ENCODE peak calls at places on chromosomes 2 and 18, in nine cellular contexts. Z is lower leg skin, D is adrenal gland, J is cardiac fibroblast, E is SK-N-SH, L is GM23248, C is foreskin fibroblast, N is tibial nerve, F is upper lobe of left lung. Q is an unnamed sample.

GRCh38 chr18:27413495-27414401 is 228.6 kb upstream of the CHST9 start:
- DNase-seq in Z (peak), D (no peak), J (peak), E (no peak), L (peak), C (peak), N (peak), F (no peak), Q (peak)

GRCh38 chr2:68824831-68825230 is 46.4 kb downstream of the BMP10 start:
- DNase-seq in Z (no peak), D (no peak), J (peak), E (no peak), L (peak), C (peak), N (no peak), F (no peak), Q (no peak)

GRCh38 chr2:45191096-45191863 is 182.0 kb upstream of the SIX2 start:
- DNase-seq in Z (no peak), D (no peak), J (peak), E (peak), L (no peak), C (peak), N (no peak), F (no peak), Q (no peak)

GRCh38 chr2:231102772-231103171 is 22.1 kb downstream of the HTR2B start:
- DNase-seq in Z (no peak), D (no peak), J (peak), E (no peak), L (peak), C (peak), N (no peak), F (no peak), Q (peak)

GRCh38 chr2:11873766-11874165 is 127.3 kb downstream of the LPIN1 start:
- DNase-seq in Z (peak), D (no peak), J (no peak), E (no peak), L (peak), C (peak), N (no peak), F (no peak), Q (peak)

GRCh38 chr2:144132357-144132756 is 387.6 kb downstream of the ZEB2 start:
- DNase-seq in Z (no peak), D (no peak), J (peak), E (no peak), L (peak), C (peak), N (no peak), F (no peak), Q (peak)

GRCh38 chr18:49041677-49042570 is 91.2 kb upstream of the SMAD7 start:
- DNase-seq in Z (no peak), D (peak), J (peak), E (no peak), L (peak), C (peak), N (no peak), F (no peak), Q (peak)

GRCh38 chr2:126244937-126245336 is 411.0 kb upstream of the GYPC start:
- DNase-seq in Z (peak), D (peak), J (peak), E (peak), L (peak), C (no peak), N (peak), F (no peak), Q (peak)

GRCh38 chr2:64133828-64134227 is 10.4 kb downstream of the PELI1 start:
- DNase-seq in Z (no peak), D (no peak), J (peak), E (no peak), L (peak), C (peak), N (no peak), F (no peak), Q (no peak)

GRCh38 chr18:12253517-12254136 is 534 bp upstream of the CIDEA start:
- DNase-seq in Z (no peak), D (no peak), J (no peak), E (no peak), L (no peak), C (peak), N (no peak), F (peak), Q (no peak)

GRCh38 chr2:191115391-191115790 is 35.4 kb downstream of the STAT4 start:
- DNase-seq in Z (no peak), D (no peak), J (peak), E (no peak), L (peak), C (no peak), N (no peak), F (no peak), Q (no peak)

GRCh38 chr2:196274387-196274809 is 103.0 kb upstream of the STK17B start:
- DNase-seq in Z (peak), D (no peak), J (peak), E (no peak), L (peak), C (peak), N (no peak), F (no peak), Q (peak)

GRCh38 chr18:78113445-78113844 is 863.8 kb downstream of the GALR1 start:
- DNase-seq in Z (no peak), D (no peak), J (no peak), E (no peak), L (no peak), C (no peak), N (no peak), F (no peak), Q (no peak)

GRCh38 chr18:55998071-55998522 is 410.1 kb upstream of the TCF4 start:
- DNase-seq in Z (no peak), D (no peak), J (peak), E (peak), L (peak), C (peak), N (no peak), F (peak), Q (peak)

GRCh38 chr2:62339413-62339812 is 143.5 kb downstream of the B3GNT2 start:
- DNase-seq in Z (no peak), D (no peak), J (no peak), E (no peak), L (no peak), C (no peak), N (no peak), F (no peak), Q (no peak)

GRCh38 chr2:9364373-9364772 is 59.0 kb downstream of the ITGB1BP1 start:
- DNase-seq in Z (no peak), D (no peak), J (no peak), E (no peak), L (no peak), C (no peak), N (no peak), F (no peak), Q (peak)

GRCh38 chr2:216694201-216694825 is 1.0 kb downstream of the IGFBP5 start:
- DNase-seq in Z (peak), D (peak), J (peak), E (peak), L (peak), C (peak), N (peak), F (peak), Q (peak)

GRCh38 chr2:76667764-76668163 is 854.4 kb downstream of the LRRTM4 start:
- DNase-seq in Z (no peak), D (no peak), J (no peak), E (peak), L (no peak), C (no peak), N (no peak), F (no peak), Q (no peak)

GRCh38 chr18:39480494-39481245 is 1915.1 kb upstream of the CELF4 start:
- DNase-seq in Z (no peak), D (no peak), J (no peak), E (no peak), L (no peak), C (no peak), N (no peak), F (no peak), Q (peak)

GRCh38 chr2:28576714-28577113 is 80.9 kb downstream of the PLB1 start:
- DNase-seq in Z (no peak), D (no peak), J (no peak), E (no peak), L (no peak), C (no peak), N (no peak), F (no peak), Q (no peak)

GRCh38 chr2:192146069-192147006 is 48.4 kb downstream of the TMEFF2 start:
- DNase-seq in Z (no peak), D (no peak), J (peak), E (no peak), L (peak), C (peak), N (no peak), F (no peak), Q (peak)

GRCh38 chr2:17591846-17592245 is 51.4 kb downstream of the VSNL1 start:
- DNase-seq in Z (no peak), D (no peak), J (no peak), E (peak), L (no peak), C (no peak), N (no peak), F (no peak), Q (no peak)

GRCh38 chr2:201358684-201359083 is 1.5 kb upstream of the FLACC1 start:
- DNase-seq in Z (no peak), D (no peak), J (peak), E (no peak), L (peak), C (peak), N (no peak), F (peak), Q (peak)

GRCh38 chr2:132581917-132582316 is 88.1 kb downstream of the LYPD1 start:
- DNase-seq in Z (no peak), D (no peak), J (no peak), E (no peak), L (no peak), C (no peak), N (no peak), F (no peak), Q (no peak)

GRCh38 chr18:48200631-48201336 is 208.4 kb downstream of the ZBTB7C start:
- DNase-seq in Z (no peak), D (no peak), J (peak), E (no peak), L (no peak), C (no peak), N (no peak), F (no peak), Q (no peak)

GRCh38 chr2:79393806-79394484 is 118.9 kb upstream of the CTNNA2 start:
- DNase-seq in Z (no peak), D (peak), J (no peak), E (no peak), L (no peak), C (no peak), N (no peak), F (no peak), Q (no peak)

GRCh38 chr2:112081262-112081661 is 26.2 kb downstream of the TMEM87B start:
- DNase-seq in Z (no peak), D (no peak), J (no peak), E (no peak), L (no peak), C (no peak), N (no peak), F (no peak), Q (peak)

GRCh38 chr2:8558096-8558495 is 123.8 kb upstream of the ID2 start:
- DNase-seq in Z (no peak), D (no peak), J (no peak), E (no peak), L (no peak), C (no peak), N (no peak), F (no peak), Q (no peak)

GRCh38 chr2:110637093-110637492 is 40.8 kb downstream of the BUB1 start:
- DNase-seq in Z (no peak), D (no peak), J (no peak), E (no peak), L (no peak), C (no peak), N (no peak), F (no peak), Q (no peak)

GRCh38 chr2:85539361-85540130 is 578 bp downstream of the MAT2A start:
- DNase-seq in Z (peak), D (peak), J (peak), E (peak), L (peak), C (peak), N (peak), F (peak), Q (peak)

DNA sequence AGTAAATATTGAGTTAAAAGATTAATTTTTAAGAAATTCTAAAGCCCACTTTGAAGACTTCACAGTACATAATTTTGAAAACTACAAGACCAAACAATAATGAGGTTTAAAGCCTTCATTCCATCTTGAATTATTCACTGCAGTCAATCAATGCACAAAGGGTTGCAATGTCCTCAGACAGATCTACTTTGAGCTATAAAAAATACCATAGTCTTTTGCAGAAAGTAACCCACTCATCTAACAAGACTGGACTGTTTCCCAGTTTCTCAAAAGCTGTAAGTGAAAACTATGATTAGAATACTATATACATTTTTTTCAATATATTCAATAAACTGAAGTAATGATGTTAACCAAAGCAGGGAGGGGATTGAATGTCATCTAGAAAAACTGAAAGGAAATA is 10.2 kb upstream of the RBM43 start:
- DNase-seq in Z (no peak), D (no peak), J (no peak), E (no peak), L (no peak), C (no peak), N (no peak), F (no peak), Q (no peak)
- H3K4me3 ChIP-seq in Z (no peak), D (no peak), J (no peak), E (no peak), L (no peak), C (no peak), N (no peak), F (no peak), Q (no peak)

DNA sequence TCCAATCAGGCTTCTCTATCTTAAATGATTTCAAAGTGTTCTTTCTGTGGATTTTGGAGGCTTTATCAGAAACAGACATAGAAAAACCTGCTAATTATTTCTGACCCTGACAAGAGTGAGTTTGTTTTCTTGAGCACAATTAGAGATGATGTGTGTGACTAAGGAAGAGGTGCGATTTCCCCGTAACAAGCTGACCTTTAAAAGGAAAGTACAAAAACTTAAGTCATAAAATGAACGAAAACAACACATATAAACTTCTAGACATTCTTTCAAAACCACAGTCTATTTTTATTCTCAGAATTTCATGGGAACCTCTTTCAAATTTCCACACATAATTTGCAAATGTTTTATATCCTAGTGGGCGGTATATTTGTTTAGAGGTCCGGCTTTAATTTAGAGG is 604.8 kb downstream of the CPS1 start:
- DNase-seq in Z (no peak), D (no peak), J (no peak), E (no peak), L (no peak), C (no peak), N (no peak), F (no peak), Q (peak)
- H3K4me3 ChIP-seq in Z (no peak), D (no peak), J (no peak), E (no peak), L (no peak), C (no peak), N (no peak), F (no peak), Q (no peak)

GRCh38 chr2:38529208-38529607 is 73.5 kb downstream of the HNRNPLL start:
- DNase-seq in Z (no peak), D (no peak), J (no peak), E (peak), L (no peak), C (no peak), N (no peak), F (peak), Q (no peak)

GRCh38 chr2:38528008-38528442 is 74.7 kb downstream of the HNRNPLL start:
- DNase-seq in Z (no peak), D (peak), J (peak), E (peak), L (peak), C (peak), N (no peak), F (peak), Q (peak)

GRCh38 chr2:38524580-38524979 is 78.1 kb downstream of the HNRNPLL start:
- DNase-seq in Z (no peak), D (no peak), J (no peak), E (no peak), L (no peak), C (no peak), N (no peak), F (no peak), Q (no peak)

GRCh38 chr2:38526195-38526594 is 76.5 kb downstream of the HNRNPLL start:
- DNase-seq in Z (no peak), D (no peak), J (peak), E (no peak), L (peak), C (peak), N (no peak), F (no peak), Q (peak)

DNA sequence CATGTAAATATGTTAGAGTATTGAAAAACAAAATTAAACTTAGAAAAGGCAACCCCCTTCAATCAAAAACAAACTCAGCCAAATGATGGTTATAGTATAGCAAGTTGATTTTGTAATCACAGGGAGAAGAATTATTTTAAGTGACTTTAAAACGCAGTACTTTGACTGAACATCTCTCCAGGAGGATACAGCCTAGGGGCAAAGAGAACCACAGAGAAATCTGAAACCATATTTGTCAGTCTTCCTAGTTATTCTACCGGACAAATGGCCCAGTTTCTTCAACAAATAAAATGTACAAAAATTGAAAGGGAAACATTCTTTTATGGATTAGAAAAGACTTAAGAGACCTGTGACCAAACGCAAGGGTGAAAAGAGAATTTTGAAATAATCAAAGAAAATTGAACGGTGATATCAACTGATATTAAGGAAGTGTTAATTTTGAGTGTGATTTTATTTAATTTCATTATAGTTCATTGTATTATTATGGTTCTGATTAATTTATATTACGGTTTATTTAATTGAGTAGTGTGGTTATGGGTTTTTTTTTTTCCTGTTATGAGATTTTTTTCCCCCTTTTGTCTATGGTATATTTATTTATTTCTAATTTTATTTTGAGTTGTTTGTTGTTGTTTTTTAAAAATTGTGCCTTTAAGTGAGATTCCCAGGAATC is 75.3 kb downstream of the HNRNPLL start:
- DNase-seq in Z (no peak), D (no peak), J (no peak), E (no peak), L (no peak), C (peak), N (no peak), F (no peak), Q (peak)
- H3K4me3 ChIP-seq in Z (no peak), D (no peak), J (peak), E (peak), L (peak), C (peak), N (peak), F (no peak), Q (peak)

GRCh38 chr18:22698711-22699110 is 234.4 kb upstream of the RBBP8 start:
- DNase-seq in Z (no peak), D (no peak), J (no peak), E (no peak), L (no peak), C (no peak), N (no peak), F (no peak), Q (no peak)

GRCh38 chr18:22695674-22696073 is 237.5 kb upstream of the RBBP8 start:
- DNase-seq in Z (no peak), D (no peak), J (no peak), E (no peak), L (peak), C (no peak), N (no peak), F (no peak), Q (no peak)

GRCh38 chr18:22691988-22692710 is 241.0 kb upstream of the RBBP8 start:
- DNase-seq in Z (no peak), D (no peak), J (peak), E (no peak), L (peak), C (peak), N (no peak), F (no peak), Q (peak)

GRCh38 chr18:22697561-22697960 is 235.6 kb upstream of the RBBP8 start:
- DNase-seq in Z (no peak), D (no peak), J (no peak), E (no peak), L (no peak), C (no peak), N (no peak), F (no peak), Q (no peak)

GRCh38 chr18:22694954-22695353 is 238.2 kb upstream of the RBBP8 start:
- DNase-seq in Z (no peak), D (peak), J (peak), E (no peak), L (peak), C (peak), N (no peak), F (no peak), Q (peak)
- H3K4me3 ChIP-seq in Z (no peak), D (no peak), J (peak), E (peak), L (peak), C (no peak), N (no peak), F (no peak), Q (peak)

GRCh38 chr2:14902953-14903352 is 270.4 kb downstream of the LRATD1 start:
- DNase-seq in Z (no peak), D (no peak), J (no peak), E (no peak), L (no peak), C (no peak), N (no peak), F (no peak), Q (no peak)

GRCh38 chr2:14905571-14905970 is 273.1 kb downstream of the LRATD1 start:
- DNase-seq in Z (no peak), D (no peak), J (no peak), E (no peak), L (no peak), C (no peak), N (no peak), F (no peak), Q (no peak)

GRCh38 chr2:14907014-14907612 is 274.6 kb downstream of the LRATD1 start:
- DNase-seq in Z (no peak), D (no peak), J (no peak), E (no peak), L (peak), C (no peak), N (no peak), F (no peak), Q (no peak)

GRCh38 chr2:14901740-14902139 is 269.2 kb downstream of the LRATD1 start:
- DNase-seq in Z (no peak), D (no peak), J (no peak), E (no peak), L (no peak), C (no peak), N (peak), F (no peak), Q (no peak)

DNA sequence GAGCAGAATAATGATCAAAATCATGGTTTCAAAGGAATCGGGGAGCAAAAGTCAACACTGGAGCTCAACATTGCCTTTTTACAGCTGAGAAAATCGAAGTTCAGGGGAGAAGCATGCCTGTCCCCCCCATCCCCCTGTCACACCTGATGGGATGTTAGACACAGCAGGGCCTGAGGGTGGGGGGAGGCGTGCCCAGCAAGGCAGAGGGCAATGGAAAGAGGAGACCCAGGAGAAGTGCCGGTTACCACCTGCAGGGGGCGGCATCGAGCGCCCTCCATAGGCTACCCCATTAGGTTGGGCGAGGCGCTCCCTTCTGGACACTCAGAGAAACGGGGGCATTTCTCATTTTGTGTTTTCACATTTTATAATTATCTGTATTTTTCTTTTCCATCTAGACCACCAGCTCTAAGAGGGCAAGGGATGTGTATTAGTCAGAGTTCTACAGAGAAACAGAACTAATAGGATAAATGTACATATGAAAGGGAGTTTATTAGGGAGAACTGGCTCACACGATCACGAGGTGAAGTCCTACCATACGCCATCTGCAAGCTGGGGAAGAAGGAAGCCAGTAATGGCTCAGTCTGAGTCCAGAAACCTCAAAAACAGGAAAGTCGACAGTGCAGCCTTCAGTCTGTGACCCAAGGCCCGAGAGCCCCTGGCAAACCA is 271.3 kb downstream of the LRATD1 start:
- DNase-seq in Z (no peak), D (no peak), J (peak), E (peak), L (no peak), C (no peak), N (no peak), F (peak), Q (no peak)
- H3K4me3 ChIP-seq in Z (no peak), D (no peak), J (no peak), E (no peak), L (no peak), C (no peak), N (no peak), F (no peak), Q (no peak)